ENCODE peak calls at places on chromosomes 6 and 20, in seven cellular contexts. One of them, this sample, is unnamed.

GRCh38 chr20:33531047-33531877 is 41.4 kb downstream of the CBFA2T2 start:
- DNase-seq in choroid plexus epithelial cell: peak
- DNase-seq in CD8-positive, alpha-beta T cell: no peak
- DNase-seq in AG04449: no peak
- DNase-seq in IMR-90: peak
- DNase-seq in cardiac muscle cell: peak
- DNase-seq in tibial artery: no peak
- DNase-seq in this sample: peak

GRCh38 chr6:73823832-73824231 is 127.8 kb downstream of the CD109 start:
- DNase-seq in AG04449: no peak
- DNase-seq in choroid plexus epithelial cell: no peak
- DNase-seq in cardiac muscle cell: no peak
- DNase-seq in CD8-positive, alpha-beta T cell: no peak
- DNase-seq in tibial artery: no peak
- DNase-seq in IMR-90: no peak
- DNase-seq in this sample: no peak

GRCh38 chr20:47557218-47557617 is 55.5 kb downstream of the NCOA3 start:
- DNase-seq in IMR-90: no peak
- DNase-seq in choroid plexus epithelial cell: no peak
- DNase-seq in cardiac muscle cell: no peak
- DNase-seq in AG04449: no peak
- DNase-seq in CD8-positive, alpha-beta T cell: no peak
- DNase-seq in tibial artery: no peak
- DNase-seq in this sample: no peak

GRCh38 chr6:167094820-167095637 is 27.9 kb upstream of the CCR6 start:
- DNase-seq in AG04449: no peak
- DNase-seq in choroid plexus epithelial cell: no peak
- DNase-seq in IMR-90: no peak
- DNase-seq in cardiac muscle cell: no peak
- DNase-seq in tibial artery: no peak
- DNase-seq in CD8-positive, alpha-beta T cell: no peak
- DNase-seq in this sample: no peak

GRCh38 chr6:90701146-90701781 is 114.4 kb upstream of the MAP3K7 start:
- DNase-seq in CD8-positive, alpha-beta T cell: no peak
- DNase-seq in AG04449: no peak
- DNase-seq in tibial artery: no peak
- DNase-seq in choroid plexus epithelial cell: peak
- DNase-seq in IMR-90: no peak
- DNase-seq in cardiac muscle cell: no peak
- DNase-seq in this sample: no peak

GRCh38 chr6:3977875-3978711 is 100.8 kb downstream of the FAM217A start:
- DNase-seq in CD8-positive, alpha-beta T cell: peak
- DNase-seq in choroid plexus epithelial cell: peak
- DNase-seq in cardiac muscle cell: peak
- DNase-seq in AG04449: peak
- DNase-seq in IMR-90: peak
- DNase-seq in tibial artery: no peak
- DNase-seq in this sample: peak

GRCh38 chr20:50645253-50646068 is 45.9 kb downstream of the RIPOR3 start:
- DNase-seq in choroid plexus epithelial cell: peak
- DNase-seq in tibial artery: peak
- DNase-seq in cardiac muscle cell: peak
- DNase-seq in IMR-90: peak
- DNase-seq in AG04449: peak
- DNase-seq in CD8-positive, alpha-beta T cell: no peak
- DNase-seq in this sample: peak

GRCh38 chr6:33607784-33608161 is 13.3 kb upstream of the ITPR3 start:
- DNase-seq in choroid plexus epithelial cell: no peak
- DNase-seq in CD8-positive, alpha-beta T cell: no peak
- DNase-seq in tibial artery: peak
- DNase-seq in cardiac muscle cell: no peak
- DNase-seq in AG04449: no peak
- DNase-seq in IMR-90: no peak
- DNase-seq in this sample: no peak

GRCh38 chr6:108687921-108688320 is 127.2 kb downstream of the FOXO3 start:
- DNase-seq in CD8-positive, alpha-beta T cell: no peak
- DNase-seq in IMR-90: no peak
- DNase-seq in tibial artery: no peak
- DNase-seq in cardiac muscle cell: no peak
- DNase-seq in choroid plexus epithelial cell: no peak
- DNase-seq in AG04449: no peak
- DNase-seq in this sample: no peak

GRCh38 chr20:62642666-62643520 is 590 bp downstream of the SLCO4A1 start:
- DNase-seq in cardiac muscle cell: peak
- DNase-seq in CD8-positive, alpha-beta T cell: peak
- DNase-seq in choroid plexus epithelial cell: peak
- DNase-seq in IMR-90: peak
- DNase-seq in tibial artery: no peak
- DNase-seq in AG04449: no peak
- DNase-seq in this sample: no peak

GRCh38 chr6:31567531-31568370 is 4.3 kb upstream of the LTA start:
- DNase-seq in AG04449: no peak
- DNase-seq in CD8-positive, alpha-beta T cell: no peak
- DNase-seq in IMR-90: no peak
- DNase-seq in cardiac muscle cell: no peak
- DNase-seq in choroid plexus epithelial cell: no peak
- DNase-seq in tibial artery: no peak
- DNase-seq in this sample: no peak

GRCh38 chr20:12906401-12906800 is 102.4 kb upstream of the SPTLC3 start:
- DNase-seq in cardiac muscle cell: no peak
- DNase-seq in AG04449: no peak
- DNase-seq in tibial artery: no peak
- DNase-seq in choroid plexus epithelial cell: no peak
- DNase-seq in IMR-90: no peak
- DNase-seq in CD8-positive, alpha-beta T cell: no peak
- DNase-seq in this sample: no peak

GRCh38 chr20:25321262-25321831 is 69.3 kb downstream of the ABHD12 start:
- DNase-seq in choroid plexus epithelial cell: no peak
- DNase-seq in IMR-90: no peak
- DNase-seq in CD8-positive, alpha-beta T cell: no peak
- DNase-seq in AG04449: no peak
- DNase-seq in cardiac muscle cell: no peak
- DNase-seq in tibial artery: peak
- DNase-seq in this sample: no peak

GRCh38 chr6:155100087-155100486 is 105.0 kb downstream of the TIAM2 start:
- DNase-seq in IMR-90: peak
- DNase-seq in choroid plexus epithelial cell: no peak
- DNase-seq in CD8-positive, alpha-beta T cell: no peak
- DNase-seq in cardiac muscle cell: no peak
- DNase-seq in tibial artery: no peak
- DNase-seq in AG04449: no peak
- DNase-seq in this sample: peak

GRCh38 chr20:58342104-58342945 is 32.8 kb downstream of the RAB22A start:
- DNase-seq in choroid plexus epithelial cell: peak
- DNase-seq in AG04449: peak
- DNase-seq in cardiac muscle cell: no peak
- DNase-seq in tibial artery: no peak
- DNase-seq in CD8-positive, alpha-beta T cell: no peak
- DNase-seq in IMR-90: peak
- DNase-seq in this sample: no peak

GRCh38 chr20:61924211-61924857 is 141.3 kb downstream of the TAF4 start:
- DNase-seq in cardiac muscle cell: no peak
- DNase-seq in AG04449: no peak
- DNase-seq in CD8-positive, alpha-beta T cell: no peak
- DNase-seq in choroid plexus epithelial cell: no peak
- DNase-seq in tibial artery: peak
- DNase-seq in IMR-90: no peak
- DNase-seq in this sample: no peak

GRCh38 chr6:167779123-167779992 is 47.4 kb upstream of the AFDN start:
- DNase-seq in choroid plexus epithelial cell: no peak
- DNase-seq in tibial artery: peak
- DNase-seq in cardiac muscle cell: no peak
- DNase-seq in CD8-positive, alpha-beta T cell: no peak
- DNase-seq in IMR-90: no peak
- DNase-seq in AG04449: no peak
- DNase-seq in this sample: no peak

GRCh38 chr20:52313335-52313963 is 121.9 kb upstream of the ZFP64 start:
- DNase-seq in CD8-positive, alpha-beta T cell: no peak
- DNase-seq in IMR-90: peak
- DNase-seq in cardiac muscle cell: peak
- DNase-seq in AG04449: no peak
- DNase-seq in tibial artery: no peak
- DNase-seq in choroid plexus epithelial cell: peak
- DNase-seq in this sample: no peak

GRCh38 chr20:52311209-52311794 is 119.7 kb upstream of the ZFP64 start:
- DNase-seq in tibial artery: no peak
- DNase-seq in AG04449: no peak
- DNase-seq in IMR-90: no peak
- DNase-seq in cardiac muscle cell: peak
- DNase-seq in CD8-positive, alpha-beta T cell: no peak
- DNase-seq in choroid plexus epithelial cell: no peak
- DNase-seq in this sample: no peak

GRCh38 chr20:52306477-52306876 is 114.9 kb upstream of the ZFP64 start:
- DNase-seq in IMR-90: no peak
- DNase-seq in CD8-positive, alpha-beta T cell: no peak
- DNase-seq in tibial artery: no peak
- DNase-seq in choroid plexus epithelial cell: no peak
- DNase-seq in cardiac muscle cell: no peak
- DNase-seq in AG04449: no peak
- DNase-seq in this sample: no peak

DNA sequence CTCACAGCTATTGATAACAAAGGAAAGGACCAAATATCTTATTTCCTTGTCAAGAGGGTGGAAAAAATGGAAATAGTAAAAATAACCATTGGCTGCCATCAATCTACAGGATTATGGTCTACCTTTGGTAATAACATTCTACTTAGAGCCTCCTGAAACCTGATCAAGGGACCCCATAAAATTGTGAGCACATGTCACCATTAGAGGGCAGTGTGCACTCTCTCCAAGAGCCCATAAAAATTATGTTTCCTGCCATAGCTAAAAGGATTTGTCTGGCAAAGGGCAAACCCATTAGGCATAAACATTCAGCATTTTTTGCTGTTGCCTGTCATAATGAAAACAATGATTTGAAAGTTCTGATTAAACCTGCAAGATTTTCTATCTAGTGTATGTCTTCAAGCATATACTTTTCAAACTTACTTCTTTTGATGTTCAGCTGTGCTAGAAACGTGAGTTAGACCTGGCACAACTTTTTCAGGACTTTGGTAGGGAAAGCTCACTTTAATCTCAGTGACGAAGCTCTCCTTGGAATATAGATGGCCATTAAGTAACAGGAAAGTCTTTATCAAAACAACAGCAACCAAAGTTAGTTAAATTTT is 120.7 kb upstream of the ZFP64 start:
- DNase-seq in AG04449: peak
- DNase-seq in CD8-positive, alpha-beta T cell: peak
- DNase-seq in cardiac muscle cell: peak
- DNase-seq in choroid plexus epithelial cell: peak
- DNase-seq in IMR-90: peak
- DNase-seq in tibial artery: no peak
- DNase-seq in this sample: peak
- TF ChIP-seq CTCF in AG04449: peak
- TF ChIP-seq CTCF in CD8-positive, alpha-beta T cell: peak
- TF ChIP-seq CTCF in cardiac muscle cell: peak
- TF ChIP-seq CTCF in choroid plexus epithelial cell: peak
- TF ChIP-seq CTCF in IMR-90: peak
- TF ChIP-seq CTCF in tibial artery: peak
- TF ChIP-seq CTCF in this sample: peak

GRCh38 chr20:45342863-45343444 is 5.3 kb downstream of the SDC4 start:
- DNase-seq in CD8-positive, alpha-beta T cell: no peak
- DNase-seq in tibial artery: peak
- DNase-seq in choroid plexus epithelial cell: no peak
- DNase-seq in cardiac muscle cell: no peak
- DNase-seq in IMR-90: no peak
- DNase-seq in AG04449: no peak
- DNase-seq in this sample: no peak

GRCh38 chr20:45343445-45343866 is 4.8 kb downstream of the SDC4 start:
- DNase-seq in cardiac muscle cell: no peak
- DNase-seq in AG04449: no peak
- DNase-seq in tibial artery: peak
- DNase-seq in CD8-positive, alpha-beta T cell: no peak
- DNase-seq in choroid plexus epithelial cell: no peak
- DNase-seq in IMR-90: no peak
- DNase-seq in this sample: no peak

GRCh38 chr20:45340951-45341350 is 7.3 kb downstream of the SDC4 start:
- DNase-seq in CD8-positive, alpha-beta T cell: no peak
- DNase-seq in tibial artery: no peak
- DNase-seq in choroid plexus epithelial cell: no peak
- DNase-seq in IMR-90: no peak
- DNase-seq in cardiac muscle cell: peak
- DNase-seq in AG04449: no peak
- DNase-seq in this sample: no peak

GRCh38 chr20:45341579-45341938 is 6.7 kb downstream of the SDC4 start:
- DNase-seq in tibial artery: peak
- DNase-seq in AG04449: no peak
- DNase-seq in IMR-90: no peak
- DNase-seq in cardiac muscle cell: peak
- DNase-seq in CD8-positive, alpha-beta T cell: no peak
- DNase-seq in choroid plexus epithelial cell: no peak
- DNase-seq in this sample: no peak

GRCh38 chr20:45341939-45342862 is 6.0 kb downstream of the SDC4 start:
- DNase-seq in IMR-90: peak
- DNase-seq in cardiac muscle cell: peak
- DNase-seq in tibial artery: peak
- DNase-seq in choroid plexus epithelial cell: peak
- DNase-seq in AG04449: no peak
- DNase-seq in CD8-positive, alpha-beta T cell: no peak
- DNase-seq in this sample: no peak
- H3K4me3 ChIP-seq in IMR-90: no peak
- H3K4me3 ChIP-seq in cardiac muscle cell: peak
- H3K4me3 ChIP-seq in tibial artery: peak
- H3K4me3 ChIP-seq in choroid plexus epithelial cell: peak
- H3K4me3 ChIP-seq in AG04449: peak
- H3K4me3 ChIP-seq in CD8-positive, alpha-beta T cell: no peak
- H3K4me3 ChIP-seq in this sample: peak

GRCh38 chr20:19815553-19815991 is 57.5 kb downstream of the RIN2 start:
- DNase-seq in cardiac muscle cell: no peak
- DNase-seq in AG04449: peak
- DNase-seq in CD8-positive, alpha-beta T cell: no peak
- DNase-seq in IMR-90: peak
- DNase-seq in choroid plexus epithelial cell: peak
- DNase-seq in tibial artery: no peak
- DNase-seq in this sample: peak
- TF ChIP-seq CTCF in cardiac muscle cell: peak
- TF ChIP-seq CTCF in AG04449: no peak
- TF ChIP-seq CTCF in CD8-positive, alpha-beta T cell: no peak
- TF ChIP-seq CTCF in IMR-90: no peak
- TF ChIP-seq CTCF in choroid plexus epithelial cell: no peak
- TF ChIP-seq CTCF in tibial artery: peak
- TF ChIP-seq CTCF in this sample: no peak

GRCh38 chr6:112254921-112255320 is 554 bp upstream of the LAMA4 start:
- DNase-seq in AG04449: no peak
- DNase-seq in cardiac muscle cell: no peak
- DNase-seq in IMR-90: no peak
- DNase-seq in tibial artery: no peak
- DNase-seq in choroid plexus epithelial cell: no peak
- DNase-seq in CD8-positive, alpha-beta T cell: no peak
- DNase-seq in this sample: no peak
- H3K4me3 ChIP-seq in AG04449: peak
- H3K4me3 ChIP-seq in cardiac muscle cell: peak
- H3K4me3 ChIP-seq in IMR-90: peak
- H3K4me3 ChIP-seq in tibial artery: peak
- H3K4me3 ChIP-seq in choroid plexus epithelial cell: peak
- H3K4me3 ChIP-seq in CD8-positive, alpha-beta T cell: no peak
- H3K4me3 ChIP-seq in this sample: peak

GRCh38 chr6:130282234-130282995 is 59.7 kb upstream of the SAMD3 start:
- DNase-seq in tibial artery: no peak
- DNase-seq in IMR-90: peak
- DNase-seq in cardiac muscle cell: peak
- DNase-seq in choroid plexus epithelial cell: peak
- DNase-seq in AG04449: no peak
- DNase-seq in CD8-positive, alpha-beta T cell: no peak
- DNase-seq in this sample: peak
- TF ChIP-seq CTCF in tibial artery: no peak
- TF ChIP-seq CTCF in IMR-90: peak
- TF ChIP-seq CTCF in cardiac muscle cell: peak
- TF ChIP-seq CTCF in choroid plexus epithelial cell: peak
- TF ChIP-seq CTCF in AG04449: peak
- TF ChIP-seq CTCF in CD8-positive, alpha-beta T cell: peak
- TF ChIP-seq CTCF in this sample: peak